ENCODE peak calls at places on chromosomes 4 and X, in six cellular contexts. W is SJSA1, L is breast epithelium, O is kidney epithelial cell, A is fibroblast of mammary gland, Z is SK-N-SH. G is an unnamed sample.

GRCh38 chr4:175453456-175453855 is 358.6 kb downstream of the GPM6A start:
- DNase-seq in L (no peak), Z (no peak), O (no peak), A (peak; percentile 38), W (no peak), G (no peak)

GRCh38 chrX:18877472-18877871 is 106.4 kb downstream of the PHKA2 start:
- DNase-seq in Z (peak; percentile 74), A (no peak), W (no peak), L (no peak), O (no peak), G (no peak)

GRCh38 chr4:14152834-14153519 is 525.5 kb upstream of the BOD1L1 start:
- DNase-seq in O (no peak), L (no peak), A (no peak), Z (no peak), W (no peak), G (no peak)

GRCh38 chr4:4935974-4936373 is 76.5 kb downstream of the MSX1 start:
- DNase-seq in O (no peak), A (no peak), W (no peak), Z (no peak), L (no peak), G (no peak)

GRCh38 chr4:139207873-139208403 is 30.9 kb upstream of the ELF2 start:
- DNase-seq in Z (no peak), O (no peak), A (no peak), W (no peak), L (no peak), G (no peak)

GRCh38 chrX:71103110-71103983 is 3.2 kb downstream of the CXorf65 start:
- DNase-seq in A (no peak), Z (peak; percentile 64), O (no peak), L (no peak), W (no peak), G (peak; percentile 71)

GRCh38 chr4:158172196-158172557 is 648 bp downstream of the GASK1B start:
- DNase-seq in O (no peak), W (no peak), Z (no peak), A (peak; percentile 63), L (no peak), G (no peak)

GRCh38 chr4:27662426-27662825 is 801.8 kb downstream of the STIM2 start:
- DNase-seq in L (no peak), O (no peak), W (no peak), A (no peak), Z (no peak), G (no peak)

GRCh38 chr4:1009647-1010521 is 1.5 kb upstream of the FGFRL1 start:
- DNase-seq in Z (peak; percentile 97), L (peak; percentile 64), W (no peak), A (peak; percentile 33), O (no peak), G (peak; percentile 61)

GRCh38 chrX:41695464-41695863 is 6.7 kb downstream of the GPR34 start:
- DNase-seq in A (peak; percentile 17), W (peak; percentile 37), L (no peak), Z (no peak), O (no peak), G (no peak)

GRCh38 chr4:13640149-13640671 is 12.7 kb upstream of the BOD1L1 start:
- DNase-seq in Z (no peak), L (no peak), O (peak; percentile 70), A (peak; percentile 95), W (no peak), G (no peak)

GRCh38 chr4:6733358-6734164 is 17.6 kb downstream of the BLOC1S4 start:
- DNase-seq in A (no peak), O (no peak), W (no peak), L (no peak), Z (peak; percentile 9), G (no peak)

GRCh38 chrX:74449937-74450330 is 28.6 kb downstream of the SLC16A2 start:
- DNase-seq in W (no peak), O (peak; percentile 5), L (no peak), Z (no peak), A (peak; percentile 64), G (no peak)

GRCh38 chrX:52420824-52421443 is 52.1 kb downstream of the XAGE2 start:
- DNase-seq in A (peak; percentile 73), Z (no peak), L (no peak), O (no peak), W (no peak), G (no peak)

GRCh38 chr4:133154725-133155124 is 5.6 kb downstream of the PCDH10 start:
- DNase-seq in A (peak; percentile 47), Z (peak; percentile 30), W (no peak), L (no peak), O (no peak), G (no peak)

GRCh38 chrX:119605739-119606507 is at the start of gene NKRF:
- DNase-seq in O (no peak), A (no peak), L (peak; percentile 87), Z (peak; percentile 85), W (peak; percentile 87), G (peak; percentile 86)

GRCh38 chr4:113908829-113909228 is 70.6 kb downstream of the ARSJ start:
- DNase-seq in L (no peak), W (no peak), O (no peak), A (peak; percentile 9), Z (no peak), G (no peak)

GRCh38 chr4:8655411-8656184 is 63.0 kb downstream of the CPZ start:
- DNase-seq in Z (no peak), O (no peak), L (no peak), A (no peak), W (peak; percentile 18), G (no peak)

GRCh38 chr4:31458813-31459212 is 738.6 kb downstream of the PCDH7 start:
- DNase-seq in Z (no peak), W (no peak), L (no peak), O (no peak), A (peak; percentile 86), G (no peak)

GRCh38 chrX:49177338-49177833 is 5.7 kb downstream of the PLP2 start:
- DNase-seq in L (no peak), Z (no peak), A (no peak), O (no peak), W (no peak), G (peak; percentile 33)

GRCh38 chr4:81806485-81806884 is 334.8 kb upstream of the RASGEF1B start:
- DNase-seq in W (no peak), L (no peak), O (no peak), Z (no peak), A (no peak), G (no peak)

GRCh38 chr4:15186826-15187225 is 184.5 kb downstream of the CPEB2 start:
- DNase-seq in O (no peak), Z (no peak), L (no peak), W (no peak), A (no peak), G (no peak)

GRCh38 chr4:25771672-25772071 is 91.1 kb downstream of the SEL1L3 start:
- DNase-seq in O (no peak), L (no peak), Z (no peak), W (no peak), A (no peak), G (no peak)

GRCh38 chr4:145099653-145100052 is 1.5 kb downstream of the ABCE1 start:
- DNase-seq in Z (no peak), L (no peak), O (no peak), W (no peak), A (no peak), G (no peak)

GRCh38 chrX:132118361-132118760 is 9.5 kb downstream of the FRMD7 start:
- DNase-seq in L (no peak), Z (no peak), O (no peak), A (no peak), W (no peak), G (no peak)

GRCh38 chr4:114464873-114465272 is 133.7 kb upstream of the UGT8 start:
- DNase-seq in Z (no peak), A (peak; percentile 7), O (no peak), W (no peak), L (no peak), G (no peak)

GRCh38 chr4:82638479-82638878 is 76.7 kb upstream of the TMEM150C start:
- DNase-seq in L (no peak), Z (no peak), W (no peak), A (no peak), O (no peak), G (no peak)

GRCh38 chr4:119667802-119668201 is 39.2 kb upstream of the PDE5A start:
- DNase-seq in Z (no peak), L (no peak), O (no peak), A (no peak), W (no peak), G (no peak)

GRCh38 chrX:100089724-100090123 is 320.3 kb downstream of the PCDH19 start:
- DNase-seq in Z (no peak), W (no peak), A (no peak), L (no peak), O (no peak), G (no peak)

GRCh38 chrX:118420462-118420861 is 74.6 kb downstream of the WDR44 start:
- DNase-seq in Z (no peak), L (no peak), O (peak; percentile 12), W (no peak), A (peak; percentile 67), G (no peak)

GRCh38 chr4:18578307-18578706 is 556.8 kb upstream of the LCORL start:
- DNase-seq in A (no peak), L (no peak), W (no peak), O (no peak), Z (no peak), G (no peak)

GRCh38 chr4:95957054-95957453 is 117.2 kb downstream of the PDHA2 start:
- DNase-seq in L (no peak), Z (no peak), O (no peak), A (peak; percentile 0), W (no peak), G (no peak)

GRCh38 chrX:40055495-40055894 is 42.3 kb downstream of the BCOR start:
- DNase-seq in A (peak; percentile 17), L (no peak), W (no peak), O (no peak), Z (no peak), G (no peak)

DNA sequence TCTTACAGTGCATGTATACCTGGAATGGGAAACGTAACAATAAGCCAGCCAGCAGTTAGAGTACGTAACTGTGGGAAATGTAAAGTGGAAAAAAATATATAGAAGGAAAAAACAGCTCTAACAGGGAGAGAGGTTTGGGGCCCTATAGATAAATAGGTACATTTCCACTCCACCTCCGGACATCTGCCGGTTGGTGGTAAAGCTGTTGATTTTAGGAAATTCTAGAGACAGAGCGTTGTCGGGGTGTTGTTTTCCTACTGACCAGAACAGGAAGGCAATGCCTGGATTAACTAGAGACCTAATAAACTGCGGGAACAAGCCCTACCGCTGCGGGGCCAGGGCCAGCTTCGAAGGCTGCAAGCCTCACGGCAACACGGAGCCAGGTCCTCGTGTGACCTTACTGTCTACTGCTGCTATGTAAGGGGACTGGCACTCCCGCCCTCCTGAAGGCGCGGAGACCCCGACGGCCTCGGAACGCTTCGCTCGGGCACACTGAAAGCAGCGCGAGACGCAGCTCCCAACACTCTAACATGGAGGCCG is 757 bp upstream of the CDKN2AIP start:
- DNase-seq in A (no peak), L (no peak), W (no peak), O (no peak), Z (no peak), G (no peak)
- H3K4me3 ChIP-seq in A (peak overlapping the region; percentile 83), L (peak overlapping the region; percentile 95), W (peak overlapping the region; percentile 70), O (peak overlapping the region; percentile 97), Z (peak overlapping the region; percentile 82), G (peak overlapping the region; percentile 84)

GRCh38 chr4:183588169-183588675 is 70.8 kb downstream of the RWDD4 start:
- DNase-seq in A (peak; percentile 77), L (no peak), O (no peak), W (no peak), Z (no peak), G (no peak)
- H3K4me3 ChIP-seq in A (no peak overlapping the region), L (no peak overlapping the region), O (no peak overlapping the region), W (no peak overlapping the region), Z (no peak overlapping the region), G (no peak overlapping the region)

GRCh38 chr4:42399393-42399792 is 2.1 kb downstream of the SHISA3 start:
- DNase-seq in Z (no peak), A (no peak), L (no peak), W (no peak), O (no peak), G (no peak)
- H3K4me3 ChIP-seq in Z (no peak overlapping the region), A (no peak overlapping the region), L (no peak overlapping the region), W (no peak overlapping the region), O (no peak overlapping the region), G (no peak overlapping the region)

GRCh38 chrX:83511208-83511607 is 3.1 kb downstream of the POU3F4 start:
- DNase-seq in A (no peak), W (no peak), L (no peak), Z (peak; percentile 21), O (no peak), G (no peak)
- H3K4me3 ChIP-seq in A (no peak overlapping the region), W (no peak overlapping the region), L (no peak overlapping the region), Z (no peak overlapping the region), O (no peak overlapping the region), G (no peak overlapping the region)